ENCODE peak calls at places on chromosomes 16 and 17, in seven cellular contexts. L, Z, V, J, C, K and X are unnamed samples.

GRCh38 chr17:67566656-67567055 is 151.1 kb upstream of the NOL11 start:
- DNase-seq in L (no peak), Z (no peak), C (no peak), J (no peak), K (no peak), V (no peak), X (no peak)

GRCh38 chr16:47574091-47575054 is 113.2 kb downstream of the PHKB start:
- DNase-seq in L (no peak), J (no peak), K (peak; percentile 22), C (no peak), Z (peak; percentile 71), V (peak; percentile 68), X (peak; percentile 46)

GRCh38 chr17:42214156-42214555 is 19.9 kb upstream of the GHDC start:
- DNase-seq in C (no peak), K (no peak), V (no peak), J (no peak), L (no peak), Z (no peak), X (no peak)

GRCh38 chr17:31052187-31052889 is 42.4 kb upstream of the NF1 start:
- DNase-seq in Z (peak; percentile 97), L (peak; percentile 49), J (peak; percentile 73), K (no peak), V (peak; percentile 95), C (peak; percentile 98), X (peak; percentile 94)

GRCh38 chr16:19843371-19843770 is 41.3 kb downstream of the GPRC5B start:
- DNase-seq in L (no peak), V (no peak), C (no peak), K (no peak), J (no peak), Z (peak; percentile 18), X (no peak)

GRCh38 chr17:8080799-8081219 is 6.7 kb downstream of the ALOX12B start:
- DNase-seq in Z (peak; percentile 45), L (no peak), K (no peak), V (no peak), C (no peak), J (no peak), X (no peak)

GRCh38 chr16:57462978-57463362 is 491 bp downstream of the POLR2C start:
- DNase-seq in J (no peak), V (no peak), K (no peak), C (no peak), L (no peak), Z (peak; percentile 65), X (no peak)

GRCh38 chr17:56890390-56890789 is 23.5 kb downstream of the TRIM25 start:
- DNase-seq in L (no peak), C (no peak), Z (no peak), J (no peak), K (no peak), V (no peak), X (no peak)

GRCh38 chr17:42676424-42677011 is at the start of gene PLEKHH3:
- DNase-seq in Z (no peak), V (no peak), L (no peak), K (peak; percentile 43), C (no peak), J (no peak), X (no peak)

GRCh38 chr17:57685499-57686132 is 59.5 kb downstream of the CCDC182 start:
- DNase-seq in L (no peak), V (no peak), J (no peak), Z (no peak), C (no peak), K (no peak), X (no peak)

DNA sequence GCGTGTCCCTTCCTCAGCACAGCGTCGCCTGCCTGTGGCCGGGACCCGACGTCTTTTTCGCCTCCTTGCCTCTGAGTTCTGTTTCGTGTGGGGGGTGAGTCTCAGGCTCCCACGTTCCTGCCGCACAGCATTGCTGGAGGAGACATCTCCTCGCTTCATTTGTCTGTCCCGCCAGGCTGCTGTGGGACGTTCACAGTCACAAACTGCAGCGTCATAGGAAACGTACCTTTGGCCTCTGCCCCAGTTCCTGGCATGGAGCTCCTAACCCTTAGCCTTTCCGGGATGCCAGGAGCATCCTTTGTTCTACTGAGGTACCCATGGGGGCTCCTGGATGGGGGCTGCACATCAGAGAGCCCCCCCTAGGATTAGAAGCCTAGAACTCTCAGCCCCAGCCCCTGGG is 18.2 kb upstream of the CBFA2T3 start:
- DNase-seq in K (no peak), L (no peak), J (no peak), V (no peak), Z (no peak), C (no peak), X (no peak)
- H3K27me3 ChIP-seq in K (no peaks in the 10 kb centered on the region), L (peaks cover 67% of the 10 kb centered on the region), J (peaks cover 58% of the 10 kb centered on the region), V (no peaks in the 10 kb centered on the region), Z (peaks cover 13% of the 10 kb centered on the region), C (peaks cover 6% of the 10 kb centered on the region), X (peaks cover 23% of the 10 kb centered on the region)

DNA sequence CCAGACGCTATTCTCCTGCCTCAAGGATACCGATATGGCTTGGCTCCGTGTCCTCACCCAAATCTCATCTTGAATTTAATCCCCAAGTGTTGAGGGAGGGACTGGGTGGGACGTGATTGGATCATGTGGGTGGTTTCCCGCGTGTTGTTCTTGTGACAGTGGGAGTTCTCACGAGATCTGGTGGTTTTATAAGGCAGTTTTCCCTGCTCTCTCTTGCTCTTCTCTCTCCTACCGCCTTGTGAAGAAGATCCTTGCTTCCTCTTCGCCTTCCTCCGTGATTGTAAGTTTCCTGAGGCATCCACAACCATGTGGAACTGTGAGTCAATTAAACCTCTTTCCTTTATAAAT is 43.9 kb upstream of the ZCCHC14 start:
- DNase-seq in C (no peak), V (no peak), Z (no peak), K (no peak), J (no peak), L (no peak), X (no peak)
- H3K4me3 ChIP-seq in C (no peak overlapping the region), V (no peak overlapping the region), Z (no peak overlapping the region), K (no peak overlapping the region), J (no peak overlapping the region), L (no peak overlapping the region), X (no peak overlapping the region)

GRCh38 chr17:2384439-2385127 is 16.3 kb downstream of the MNT start:
- DNase-seq in C (no peak), Z (no peak), L (no peak), J (no peak), K (no peak), V (no peak), X (no peak)
- H3K27me3 ChIP-seq in C (no peaks in the 10 kb centered on the region), Z (no peaks in the 10 kb centered on the region), L (no peaks in the 10 kb centered on the region), J (no peaks in the 10 kb centered on the region), K (no peaks in the 10 kb centered on the region), V (no peaks in the 10 kb centered on the region), X (no peaks in the 10 kb centered on the region)

DNA sequence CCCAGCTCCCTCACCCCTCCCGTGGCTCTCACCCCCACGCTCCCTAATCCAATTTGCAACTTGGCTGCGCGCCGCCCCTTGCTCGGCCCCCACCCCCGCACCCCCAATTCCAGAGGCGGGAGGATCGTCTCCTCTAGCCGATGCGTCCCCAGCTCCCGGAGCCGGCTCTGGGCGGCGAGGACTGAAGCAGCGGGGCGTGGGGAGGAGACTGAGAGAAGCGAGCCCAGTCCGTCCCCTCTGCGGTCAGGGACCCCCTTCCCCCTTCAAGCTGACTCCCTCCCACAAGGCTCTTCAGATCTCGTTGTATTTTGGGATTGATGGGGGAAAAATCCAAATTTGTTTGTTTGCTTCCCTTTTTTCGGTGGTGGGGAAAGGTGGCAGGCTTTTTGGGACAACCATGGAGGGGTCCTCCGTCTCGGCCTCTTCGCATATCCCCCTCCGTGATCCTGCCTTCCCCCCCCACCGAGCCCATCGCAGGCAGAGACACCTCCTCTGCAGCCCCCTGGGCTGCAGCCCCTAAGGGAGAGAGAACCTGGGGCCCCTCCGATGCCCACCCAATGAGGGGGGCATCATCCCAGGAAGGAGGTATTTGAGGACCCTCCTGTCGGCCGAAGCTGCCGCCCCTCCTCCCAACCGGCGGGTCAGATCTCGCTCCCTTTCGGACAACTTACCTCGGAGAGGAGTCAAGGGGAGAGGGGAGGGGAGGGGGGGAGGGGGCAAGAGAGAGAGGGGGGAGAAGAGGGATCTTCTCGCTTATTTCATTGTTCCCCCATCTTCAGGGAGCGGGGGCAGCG is 466 bp downstream of the NEUROD2 start:
- DNase-seq in K (no peak), L (no peak), C (no peak), J (no peak), V (no peak), Z (no peak), X (no peak)
- H3K4me3 ChIP-seq in K (no peak overlapping the region), L (peak overlapping the region; percentile 27), C (no peak overlapping the region), J (peak overlapping the region; percentile 23), V (no peak overlapping the region), Z (no peak overlapping the region), X (no peak overlapping the region)

DNA sequence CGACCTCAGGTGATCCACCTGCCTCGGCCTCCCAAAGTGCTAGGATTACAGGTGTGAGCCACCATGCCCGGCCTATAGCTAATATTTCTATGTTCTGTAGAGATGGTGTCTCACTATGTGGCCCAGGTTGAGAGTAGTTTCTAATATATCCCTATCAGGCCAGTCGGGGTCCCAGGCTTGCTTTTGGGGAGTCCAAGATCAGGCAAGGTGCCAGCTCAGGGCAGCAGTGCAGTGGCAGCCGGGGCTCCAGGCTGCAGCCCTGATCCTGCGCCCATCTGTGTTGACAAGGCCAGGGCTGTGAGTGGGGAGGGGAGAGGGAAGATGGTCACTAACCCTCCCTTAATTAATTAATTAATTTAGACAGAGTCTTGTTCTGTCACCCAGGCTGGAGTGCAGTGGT is 77.6 kb upstream of the CDC42EP4 start:
- DNase-seq in Z (no peak), L (no peak), C (no peak), K (no peak), V (no peak), J (no peak), X (no peak)
- H3K27me3 ChIP-seq in Z (peaks cover 11% of the 10 kb centered on the region), L (no peaks in the 10 kb centered on the region), C (no peaks in the 10 kb centered on the region), K (no peaks in the 10 kb centered on the region), V (no peaks in the 10 kb centered on the region), J (no peaks in the 10 kb centered on the region), X (no peaks in the 10 kb centered on the region)

DNA sequence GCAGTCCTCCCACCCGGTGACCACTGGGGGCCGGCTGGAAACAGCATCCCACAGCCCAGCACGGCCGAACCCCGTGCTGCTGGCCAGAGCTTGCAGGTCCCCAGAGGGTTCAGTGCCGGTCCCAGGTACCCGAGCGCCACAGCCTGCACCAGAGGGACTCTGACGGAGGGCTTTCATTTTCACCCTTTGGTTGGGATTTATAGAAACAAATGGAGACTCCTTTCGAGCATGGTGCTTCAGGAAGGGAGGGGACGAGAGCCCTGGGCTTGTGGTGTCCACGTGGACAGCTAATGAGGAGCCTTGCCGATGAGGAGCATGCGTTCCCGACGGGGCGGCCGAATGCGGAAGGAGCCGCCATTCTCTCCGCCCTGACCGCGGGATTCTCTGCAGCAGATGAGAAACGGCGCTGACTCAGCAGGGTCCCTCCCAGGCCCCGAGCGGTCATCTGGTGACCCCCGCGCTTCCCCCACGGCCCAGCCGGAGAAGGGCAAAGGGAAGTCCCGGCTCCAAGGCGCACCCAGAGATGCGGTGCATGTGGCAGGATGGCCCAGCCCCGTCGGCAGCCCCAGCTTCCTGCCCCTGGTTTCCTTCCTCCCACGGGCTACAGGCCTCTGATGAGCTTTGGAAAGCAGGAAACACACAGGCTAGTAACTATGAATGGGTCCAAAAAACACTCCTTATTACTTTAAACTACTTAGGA is 9.8 kb downstream of the SLC38A10 start:
- DNase-seq in Z (no peak), C (no peak), J (peak; percentile 90), L (peak; percentile 81), K (no peak), V (peak; percentile 67), X (peak; percentile 27)
- H3K4me3 ChIP-seq in Z (no peak overlapping the region), C (peak overlapping the region; percentile 11), J (peak overlapping the region; percentile 49), L (peak overlapping the region; percentile 37), K (no peak overlapping the region), V (no peak overlapping the region), X (peak overlapping the region; percentile 44)